ENCODE peak calls at places on chromosomes 13 and 19, in four cellular contexts. K is left ventricle myocardium inferior, X is fibroblast of lung, O is right lobe of liver. E is an unnamed sample.

GRCh38 chr13:74836628-74837027 is 645.3 kb downstream of the TBC1D4 start:
- DNase-seq in O (no peak), X (no peak), K (no peak), E (no peak)

GRCh38 chr13:69633044-69633443 is 474.6 kb upstream of the ATXN8OS start:
- DNase-seq in O (no peak), K (no peak), X (no peak), E (no peak)

GRCh38 chr19:16461630-16462051 is 10.1 kb downstream of the EPS15L1 start:
- DNase-seq in K (peak; percentile 83), X (no peak), O (no peak), E (no peak)

GRCh38 chr19:23070353-23070781 is 46.5 kb upstream of the ZNF730 start:
- DNase-seq in X (peak; percentile 17), O (no peak), K (peak; percentile 46), E (no peak)

GRCh38 chr19:3080281-3080680 is 13.9 kb upstream of the GNA11 start:
- DNase-seq in K (no peak), X (peak; percentile 74), O (no peak), E (no peak)

GRCh38 chr13:73388586-73388985 is 329.8 kb downstream of the KLF5 start:
- DNase-seq in K (no peak), O (no peak), X (peak; percentile 10), E (no peak)

GRCh38 chr19:15378529-15379082 is 981 bp downstream of the AKAP8 start:
- DNase-seq in K (peak; percentile 45), X (peak; percentile 40), O (peak; percentile 66), E (peak; percentile 81)

GRCh38 chr13:111493468-111493867 is 173.0 kb downstream of the TEX29 start:
- DNase-seq in X (no peak), K (no peak), O (no peak), E (no peak)

GRCh38 chr19:11191934-11192333 is 5.4 kb downstream of the KANK2 start:
- DNase-seq in X (no peak), K (no peak), O (no peak), E (no peak)
- H3K4me1 ChIP-seq in X (peaks cover 27% of the 10 kb centered on the region), K (peaks cover 100% of the 10 kb centered on the region), O (no peaks in the 10 kb centered on the region), E (peaks cover 36% of the 10 kb centered on the region)

GRCh38 chr19:48975947-48976847 is 11.1 kb downstream of the FTL start:
- DNase-seq in K (no peak), X (no peak), O (no peak), E (peak; percentile 36)
- H3K4me1 ChIP-seq in K (peaks cover 36% of the 10 kb centered on the region), X (peaks cover 13% of the 10 kb centered on the region), O (no peaks in the 10 kb centered on the region), E (peaks cover 11% of the 10 kb centered on the region)

DNA sequence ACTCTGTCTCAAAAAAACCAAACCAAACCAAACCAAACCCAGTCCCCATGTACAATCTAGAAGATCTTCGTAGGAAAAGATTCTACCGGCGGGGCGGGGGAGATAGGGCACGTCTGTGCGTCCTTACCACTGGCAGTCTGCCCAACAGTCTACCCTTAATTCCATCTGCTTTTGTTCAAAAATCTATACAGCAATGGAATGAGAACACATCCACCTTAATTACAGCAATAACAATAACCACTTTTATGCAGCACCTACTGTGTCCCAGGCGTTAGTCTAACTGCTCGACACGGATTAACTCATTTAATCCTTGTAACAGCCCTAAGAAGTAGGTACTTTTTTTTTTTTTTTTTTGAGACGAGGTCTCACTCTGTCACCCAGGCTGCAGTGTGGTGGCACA is 2.5 kb upstream of the ATF5 start:
- DNase-seq in K (no peak), X (no peak), O (no peak), E (no peak)
- H3K4me1 ChIP-seq in K (peaks cover 45% of the 10 kb centered on the region), X (peaks cover 15% of the 10 kb centered on the region), O (no peaks in the 10 kb centered on the region), E (peaks cover 17% of the 10 kb centered on the region)

GRCh38 chr19:39845172-39845571 is 1.0 kb downstream of the FBL start:
- DNase-seq in K (no peak), O (no peak), X (no peak), E (no peak)
- H3K4me1 ChIP-seq in K (peaks cover 59% of the 10 kb centered on the region), O (no peaks in the 10 kb centered on the region), X (peaks cover 12% of the 10 kb centered on the region), E (peaks cover 35% of the 10 kb centered on the region)